ENCODE peak calls at places on chromosomes 5 and 9, in eight cellular contexts. J is DND-41, H is fibroblast of mammary gland, L is Calu3, T is stomach, Z is B cell, W is BJ, A is PC-3. X is an unnamed sample.

GRCh38 chr5:64514620-64515019 is 8.8 kb downstream of the RGS7BP start:
- DNase-seq in H (no peak), W (no peak), J (no peak), A (no peak), L (no peak), T (no peak), Z (no peak), X (no peak)

GRCh38 chr9:127554966-127555829 is 56.9 kb upstream of the STXBP1 start:
- DNase-seq in H (no peak), T (no peak), W (no peak), J (no peak), A (no peak), L (no peak), Z (no peak), X (no peak)

GRCh38 chr5:114120166-114120565 is 241.7 kb upstream of the KCNN2 start:
- DNase-seq in J (no peak), W (no peak), Z (no peak), H (no peak), A (no peak), L (no peak), T (no peak), X (no peak)

GRCh38 chr5:51395666-51396356 is 12.6 kb downstream of the ISL1 start:
- DNase-seq in T (no peak), Z (no peak), W (no peak), A (no peak), J (no peak), H (no peak), L (no peak), X (no peak)

GRCh38 chr9:4086119-4087088 is 213.5 kb downstream of the GLIS3 start:
- DNase-seq in T (no peak), W (no peak), L (no peak), J (no peak), Z (no peak), A (peak), H (peak), X (no peak)

GRCh38 chr5:71939452-71939932 is 167.8 kb upstream of the MAP1B start:
- DNase-seq in H (no peak), L (no peak), T (no peak), A (no peak), Z (no peak), W (no peak), J (no peak), X (no peak)

GRCh38 chr5:176365663-176366574 is 632 bp downstream of the ARL10 start:
- DNase-seq in A (no peak), W (no peak), H (peak), T (no peak), L (peak), Z (peak), J (no peak), X (no peak)

GRCh38 chr5:31361906-31362900 is 168.7 kb downstream of the CDH6 start:
- DNase-seq in W (no peak), H (peak), A (no peak), Z (no peak), J (no peak), T (no peak), L (no peak), X (no peak)

GRCh38 chr5:176610430-176610763 is 441 bp upstream of the GPRIN1 start:
- DNase-seq in Z (peak), T (no peak), L (no peak), J (no peak), W (no peak), A (no peak), H (no peak), X (no peak)

GRCh38 chr9:272251-273213 is 57.9 kb downstream of the DOCK8 start:
- DNase-seq in A (no peak), W (no peak), L (no peak), H (no peak), T (peak), Z (peak), J (peak), X (no peak)

GRCh38 chr5:144820285-144820684 is 649.6 kb downstream of the KCTD16 start:
- DNase-seq in H (no peak), A (no peak), T (no peak), J (no peak), Z (no peak), W (no peak), L (no peak), X (no peak)

GRCh38 chr5:156800982-156801381 is 49.1 kb upstream of the PPP1R2B start:
- DNase-seq in L (no peak), A (no peak), H (no peak), J (no peak), T (no peak), W (no peak), Z (no peak), X (no peak)

GRCh38 chr5:92421937-92422336 is 1038.8 kb upstream of the ARRDC3 start:
- DNase-seq in H (peak), T (no peak), J (no peak), A (peak), W (no peak), L (no peak), Z (no peak), X (no peak)

DNA sequence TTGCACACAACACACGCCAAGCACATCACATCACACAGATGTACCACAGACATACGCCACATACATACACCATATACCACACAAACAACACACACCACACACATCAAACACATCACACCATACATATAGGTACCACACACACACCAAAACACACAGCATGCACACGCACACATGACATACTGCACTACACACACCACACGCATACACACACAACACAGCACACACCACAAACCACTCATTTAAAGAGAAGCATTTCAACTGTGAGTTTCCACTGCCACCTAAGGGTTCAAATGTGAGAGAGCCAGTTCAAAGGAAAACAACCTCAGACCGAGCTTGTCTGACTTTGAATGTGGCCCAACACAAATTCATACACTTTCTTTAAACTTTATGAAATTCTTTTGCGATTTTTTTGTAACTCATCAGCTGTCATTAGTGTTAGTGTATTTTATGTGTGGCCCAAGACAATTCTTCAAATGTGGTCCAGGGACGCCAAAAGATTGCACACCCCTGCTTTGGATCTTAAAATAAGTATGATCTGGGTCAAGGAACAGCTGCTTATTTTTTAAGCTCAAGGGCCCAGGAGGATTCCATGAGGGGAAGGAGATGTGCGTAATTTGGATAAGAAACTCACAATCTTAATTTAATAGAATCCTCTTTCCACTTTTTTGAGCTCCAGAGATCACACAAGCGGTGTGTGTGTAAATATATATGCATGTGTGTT is 494.6 kb downstream of the GADD45G start:
- DNase-seq in H (peak), T (no peak), A (peak), J (no peak), L (no peak), W (no peak), Z (no peak), X (no peak)
- TF ChIP-seq CTCF in H (peak), T (peak), A (peak), J (peak), L (no peak), W (no peak), Z (peak), X (peak)

DNA sequence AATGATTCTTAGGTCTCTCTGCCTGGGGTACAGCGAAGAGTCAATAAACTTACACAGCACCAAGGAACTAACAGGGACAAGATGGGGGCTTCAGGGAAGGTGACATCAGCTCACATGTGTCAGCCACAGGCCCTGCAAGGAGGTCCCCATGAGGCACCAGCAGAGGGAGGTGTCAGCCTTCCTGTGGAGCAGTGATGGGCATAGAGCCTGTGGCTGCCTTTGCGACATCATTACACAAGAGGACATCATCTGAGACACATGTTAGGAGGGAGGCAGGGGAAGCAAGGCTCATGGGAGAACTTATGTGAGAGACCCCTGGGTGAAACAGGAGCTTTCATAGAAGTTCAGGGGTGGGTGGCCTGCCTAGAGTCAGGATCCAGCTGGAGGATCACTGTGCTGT is 389.6 kb downstream of the SEMA5A start:
- DNase-seq in J (peak), A (peak), L (peak), T (no peak), Z (no peak), W (no peak), H (peak), X (no peak)
- TF ChIP-seq CTCF in J (peak), A (peak), L (no peak), T (no peak), Z (no peak), W (peak), H (peak), X (peak)

GRCh38 chr9:113409481-113409880 is 994 bp downstream of the POLE3 start:
- DNase-seq in W (no peak), H (no peak), A (no peak), L (no peak), T (no peak), Z (no peak), J (no peak), X (no peak)

GRCh38 chr9:113409883-113410206 is 630 bp downstream of the POLE3 start:
- DNase-seq in L (no peak), J (no peak), W (no peak), H (no peak), T (peak), A (no peak), Z (no peak), X (no peak)

GRCh38 chr9:113416149-113416726 is 5.7 kb downstream of the C9orf43 start:
- DNase-seq in T (no peak), Z (peak), L (no peak), H (no peak), J (no peak), W (no peak), A (no peak), X (no peak)

DNA sequence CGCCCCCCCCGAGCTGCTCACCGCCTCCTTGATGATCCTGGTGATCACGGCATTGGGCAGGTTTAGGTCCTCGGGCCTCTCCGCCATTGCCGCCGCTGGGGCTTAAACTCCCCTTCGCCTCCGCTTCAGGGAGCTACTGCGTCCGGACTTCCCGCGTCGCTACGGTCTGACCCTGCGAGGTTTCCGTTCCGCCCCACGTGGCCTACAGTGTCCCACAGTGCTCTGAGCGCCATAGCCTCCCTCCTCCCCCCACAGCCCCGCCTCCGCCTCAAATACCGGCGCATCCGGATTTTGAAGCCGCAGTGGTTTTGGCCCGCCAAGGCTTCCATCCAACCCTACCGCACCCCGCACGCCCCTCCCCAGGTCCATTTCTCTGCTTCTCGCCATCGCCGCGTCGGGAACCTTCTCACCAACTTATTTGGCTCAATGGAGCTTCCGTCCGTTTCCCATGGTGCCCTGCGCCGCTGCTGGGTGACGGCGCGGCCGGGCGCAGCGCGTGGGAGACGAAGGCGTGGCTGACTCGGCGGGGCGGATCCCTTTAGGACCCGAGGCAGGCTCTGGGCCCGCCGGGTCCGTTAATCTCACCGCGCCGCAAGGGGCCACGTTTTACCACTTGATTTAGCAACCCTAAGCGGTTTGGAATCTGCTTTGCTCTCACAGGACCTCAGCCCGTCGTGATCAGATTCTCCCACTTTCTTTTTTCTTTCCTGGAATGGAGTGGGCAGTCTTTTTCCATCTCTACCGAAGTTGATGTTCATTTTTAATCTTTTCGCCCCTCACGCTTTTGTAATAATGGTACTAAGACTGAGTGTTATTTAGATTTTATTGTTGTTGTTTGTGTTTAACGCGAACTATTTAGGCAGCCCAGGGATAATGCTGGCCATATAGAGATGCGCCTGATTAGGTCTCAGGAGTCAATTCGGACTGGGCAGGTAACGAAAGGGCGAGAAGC is at the start of the genes C9orf43 and POLE3:
- DNase-seq in A (peak), T (peak), Z (peak), W (peak), L (peak), J (peak), H (peak), X (no peak)
- TF ChIP-seq CTCF in A (no peak), T (peak), Z (peak), W (peak), L (no peak), J (peak), H (no peak), X (peak)

GRCh38 chr9:137960496-137960895 is 82.9 kb downstream of the CACNA1B start:
- DNase-seq in L (no peak), A (no peak), H (no peak), Z (no peak), W (no peak), J (no peak), T (peak), X (no peak)
- TF ChIP-seq CTCF in L (no peak), A (no peak), H (peak), Z (no peak), W (no peak), J (peak), T (no peak), X (no peak)

GRCh38 chr5:17399931-17400330 is 98.1 kb upstream of the TAF11L2 start:
- DNase-seq in L (no peak), W (no peak), Z (no peak), T (no peak), A (no peak), J (no peak), H (no peak), X (no peak)
- TF ChIP-seq CTCF in L (no peak), W (no peak), Z (no peak), T (no peak), A (no peak), J (no peak), H (no peak), X (no peak)

GRCh38 chr9:106286249-106286648 is 576.7 kb upstream of the ZNF462 start:
- DNase-seq in H (peak), L (peak), T (no peak), A (peak), Z (no peak), W (no peak), J (no peak), X (no peak)
- TF ChIP-seq CTCF in H (no peak), L (no peak), T (no peak), A (peak), Z (no peak), W (peak), J (no peak), X (peak)

GRCh38 chr5:105503950-105504349 is 1941.4 kb upstream of the NUDT12 start:
- DNase-seq in J (no peak), Z (no peak), L (no peak), T (no peak), W (no peak), H (no peak), A (peak), X (no peak)

GRCh38 chr5:105501315-105501714 is 1938.7 kb upstream of the NUDT12 start:
- DNase-seq in A (no peak), T (no peak), L (no peak), W (no peak), Z (no peak), J (no peak), H (no peak), X (no peak)

GRCh38 chr5:105508519-105508918 is 1945.9 kb upstream of the NUDT12 start:
- DNase-seq in J (no peak), A (peak), L (no peak), H (no peak), W (no peak), Z (no peak), T (no peak), X (no peak)

GRCh38 chr5:105506692-105507277 is 1944.2 kb upstream of the NUDT12 start:
- DNase-seq in L (peak), W (no peak), J (no peak), H (no peak), Z (no peak), T (no peak), A (peak), X (no peak)
- TF ChIP-seq CTCF in L (peak), W (no peak), J (peak), H (no peak), Z (no peak), T (no peak), A (peak), X (peak)

DNA sequence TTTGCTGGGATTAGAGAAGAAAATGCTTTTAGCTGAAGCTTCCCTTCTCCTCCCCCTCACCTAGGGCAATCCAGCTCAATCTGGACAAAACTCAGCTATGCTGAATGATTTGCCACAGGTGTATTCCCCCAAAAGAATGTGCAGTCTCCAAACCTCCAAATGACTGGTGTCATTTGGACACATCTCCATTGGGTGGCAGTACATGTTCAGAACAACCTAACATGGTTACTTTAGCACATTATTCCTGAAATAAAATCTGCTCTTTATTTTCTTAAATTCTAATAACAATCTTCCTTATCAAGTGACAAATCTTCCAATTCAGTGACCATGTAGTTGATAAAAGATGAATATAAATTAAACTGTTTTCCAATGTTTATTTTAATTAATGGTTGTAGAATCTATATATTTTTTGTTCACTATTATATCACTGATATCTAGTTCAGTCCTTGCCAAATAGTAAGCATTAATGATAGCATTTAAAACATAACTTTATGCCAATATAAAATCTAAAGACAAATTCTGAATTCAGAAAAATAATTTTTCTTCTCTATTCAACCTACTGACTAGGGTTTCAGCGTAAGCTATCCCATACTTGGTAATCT is 61.3 kb upstream of the MOCS2 start:
- DNase-seq in J (peak), Z (no peak), A (peak), W (no peak), T (no peak), L (peak), H (peak), X (no peak)
- TF ChIP-seq CTCF in J (peak), Z (peak), A (peak), W (peak), T (peak), L (peak), H (peak), X (peak)

GRCh38 chr5:26700759-26701384 is 337.5 kb downstream of the CDH9 start:
- DNase-seq in H (peak), L (peak), J (peak), Z (no peak), W (no peak), A (peak), T (no peak), X (no peak)
- TF ChIP-seq CTCF in H (peak), L (no peak), J (peak), Z (no peak), W (no peak), A (peak), T (no peak), X (peak)